ENCODE peak calls at places on chromosomes 13 and 19, in eight cellular contexts. G, D, R, Y, I, L, K and Z are unnamed samples.

GRCh38 chr13:79457948-79458347 is 23.0 kb upstream of the NDFIP2 start:
- DNase-seq in K (no peak), R (no peak), G (peak), D (no peak), I (no peak), Y (peak), L (peak), Z (peak)

GRCh38 chr13:59346861-59347470 is 816.8 kb downstream of the DIAPH3 start:
- DNase-seq in G (no peak), L (no peak), D (no peak), Y (no peak), I (no peak), K (no peak), R (no peak), Z (no peak)

GRCh38 chr19:55169136-55169535 is 2.7 kb upstream of the DNAAF3 start:
- DNase-seq in D (no peak), R (no peak), Y (no peak), I (no peak), L (no peak), G (no peak), K (no peak), Z (no peak)

GRCh38 chr19:10105241-10106099 is 692 bp upstream of the PPAN start:
- DNase-seq in G (no peak), K (no peak), Y (no peak), L (no peak), R (no peak), I (no peak), D (no peak), Z (no peak)

GRCh38 chr13:95874286-95874685 is 178.9 kb downstream of the UGGT2 start:
- DNase-seq in Y (no peak), K (no peak), L (no peak), G (no peak), I (no peak), R (no peak), D (no peak), Z (peak)

GRCh38 chr13:110907951-110908898 is 6.6 kb downstream of the ANKRD10 start:
- DNase-seq in I (no peak), D (no peak), L (peak), G (no peak), K (no peak), Y (peak), R (no peak), Z (peak)

GRCh38 chr19:12800873-12801465 is 631 bp downstream of the PRDX2 start:
- DNase-seq in I (no peak), Y (peak), K (no peak), R (no peak), G (no peak), D (peak), L (no peak), Z (no peak)

GRCh38 chr13:49840266-49840665 is 47.8 kb upstream of the KPNA3 start:
- DNase-seq in G (no peak), L (no peak), Y (no peak), R (no peak), K (no peak), I (no peak), D (no peak), Z (no peak)

GRCh38 chr19:46979103-46979769 is 40.4 kb upstream of the NPAS1 start:
- DNase-seq in L (no peak), R (no peak), D (peak), Y (no peak), I (no peak), G (no peak), K (no peak), Z (peak)

GRCh38 chr13:30551194-30551593 is 66.5 kb upstream of the USPL1 start:
- DNase-seq in D (no peak), I (no peak), G (no peak), K (peak), L (peak), Y (peak), R (no peak), Z (peak)

GRCh38 chr13:100394005-100394695 is 194.4 kb downstream of the GGACT start:
- DNase-seq in Y (no peak), K (peak), G (peak), L (peak), I (no peak), R (no peak), D (no peak), Z (no peak)

GRCh38 chr13:98658131-98658530 is 81.2 kb upstream of the STK24 start:
- DNase-seq in L (no peak), D (peak), G (no peak), Y (no peak), I (no peak), K (no peak), R (no peak), Z (peak)

GRCh38 chr19:56751078-56751489 is 79.5 kb upstream of the ZNF835 start:
- DNase-seq in R (peak), I (no peak), L (no peak), Y (no peak), K (no peak), G (no peak), D (no peak), Z (no peak)

GRCh38 chr19:29477831-29478577 is 47.8 kb upstream of the VSTM2B start:
- DNase-seq in R (no peak), G (no peak), K (no peak), L (no peak), I (no peak), Y (no peak), D (no peak), Z (no peak)

GRCh38 chr13:40595693-40596092 is 70.7 kb downstream of the FOXO1 start:
- DNase-seq in G (no peak), L (no peak), D (no peak), K (peak), I (no peak), R (no peak), Y (peak), Z (peak)

GRCh38 chr19:17268754-17269153 is 1.5 kb downstream of the BABAM1 start:
- DNase-seq in D (no peak), Y (no peak), K (no peak), G (no peak), I (no peak), L (no peak), R (no peak), Z (no peak)

GRCh38 chr19:38190793-38191192 is 33.2 kb downstream of the DPF1 start:
- DNase-seq in D (no peak), Y (no peak), R (no peak), I (no peak), G (no peak), L (no peak), K (no peak), Z (no peak)

GRCh38 chr13:73274147-73274546 is 215.3 kb downstream of the KLF5 start:
- DNase-seq in D (no peak), L (no peak), Y (no peak), K (peak), I (no peak), R (no peak), G (no peak), Z (no peak)

GRCh38 chr13:81957121-81957520 is 1616.2 kb upstream of the SPRY2 start:
- DNase-seq in D (no peak), I (no peak), K (no peak), G (no peak), Y (no peak), L (no peak), R (no peak), Z (peak)

GRCh38 chr13:51728972-51729371 is 75.0 kb downstream of the DHRS12 start:
- DNase-seq in I (no peak), K (peak), Y (peak), G (peak), R (no peak), D (no peak), L (peak), Z (peak)

GRCh38 chr19:10884273-10884672 is 12.9 kb downstream of the CARM1 start:
- DNase-seq in R (peak), G (no peak), D (no peak), Y (peak), K (no peak), L (no peak), I (no peak), Z (peak)

GRCh38 chr19:4120531-4120930 is 3.4 kb downstream of the MAP2K2 start:
- DNase-seq in I (no peak), Y (peak), R (no peak), K (no peak), D (no peak), L (no peak), G (no peak), Z (no peak)

GRCh38 chr13:106734185-106734584 is 166.2 kb upstream of the ARGLU1 start:
- DNase-seq in D (no peak), K (no peak), I (no peak), Y (no peak), R (no peak), L (no peak), G (no peak), Z (no peak)

GRCh38 chr13:102277286-102277685 is 124.6 kb downstream of the FGF14 start:
- DNase-seq in L (no peak), I (no peak), D (peak), R (peak), Y (no peak), K (no peak), G (no peak), Z (no peak)

GRCh38 chr19:17264641-17264979 is at the start of gene USHBP1:
- DNase-seq in I (no peak), G (no peak), L (no peak), Y (no peak), R (no peak), D (peak), K (no peak), Z (no peak)

GRCh38 chr13:73092831-73093230 is 34.0 kb downstream of the KLF5 start:
- DNase-seq in K (no peak), G (peak), D (no peak), Y (no peak), R (no peak), I (no peak), L (no peak), Z (no peak)

GRCh38 chr13:33285420-33286124 is at the start of gene STARD13:
- DNase-seq in K (peak), Y (peak), I (peak), R (peak), D (peak), L (peak), G (peak), Z (peak)

GRCh38 chr19:5183616-5184015 is 157.0 kb downstream of the PTPRS start:
- DNase-seq in Y (no peak), G (no peak), I (no peak), D (no peak), R (no peak), L (peak), K (no peak), Z (peak)

GRCh38 chr13:97141564-97142005 is 80.5 kb upstream of the MBNL2 start:
- DNase-seq in Y (peak), K (peak), G (peak), R (peak), I (no peak), L (peak), D (peak), Z (peak)

GRCh38 chr13:44243198-44243852 is 130.3 kb upstream of the SERP2 start:
- DNase-seq in Y (peak), K (no peak), D (peak), I (peak), G (no peak), R (no peak), L (peak), Z (peak)

GRCh38 chr19:391199-391557 is 17.8 kb downstream of the C2CD4C start:
- DNase-seq in D (no peak), G (no peak), K (no peak), I (no peak), Y (no peak), R (no peak), L (no peak), Z (no peak)

GRCh38 chr19:35554076-35554475 is 8.7 kb downstream of the TMEM147 start:
- DNase-seq in Y (peak), I (no peak), L (no peak), R (no peak), G (no peak), D (no peak), K (no peak), Z (no peak)

GRCh38 chr13:24982333-24982999 is 113.5 kb upstream of the PABPC3 start:
- DNase-seq in D (peak), Y (no peak), I (no peak), R (no peak), K (no peak), G (no peak), L (no peak), Z (no peak)
- TF ChIP-seq CTCF in D (no peak), Y (no peak), I (no peak), R (no peak), K (no peak), G (no peak), L (no peak), Z (no peak)

GRCh38 chr13:35210234-35210633 is 266.3 kb downstream of the MAB21L1 start:
- DNase-seq in R (no peak), Y (peak), G (no peak), K (no peak), L (peak), D (no peak), I (no peak), Z (peak)
- TF ChIP-seq CTCF in R (no peak), Y (peak), G (no peak), K (no peak), L (no peak), D (no peak), I (no peak), Z (peak)

DNA sequence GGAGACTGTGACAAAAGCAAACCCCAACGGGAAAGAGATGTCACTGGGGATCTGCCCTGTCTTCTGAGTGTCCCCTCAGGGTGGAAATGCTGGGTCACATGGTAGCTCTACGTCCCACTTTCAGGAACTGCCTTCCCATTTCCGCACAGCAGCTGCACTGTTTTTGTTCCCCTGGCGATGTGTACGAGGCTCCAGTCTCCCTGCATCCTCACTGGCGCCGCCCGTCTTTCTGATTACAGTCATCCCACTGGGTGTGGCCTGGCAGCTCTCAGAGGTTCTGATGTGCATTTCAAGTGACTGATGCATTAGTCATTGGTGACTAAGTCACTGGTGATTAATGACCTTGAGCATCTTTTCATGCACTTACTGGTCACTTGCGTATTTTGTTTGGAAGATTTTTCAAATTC is 21.2 kb downstream of the PCID2 start:
- DNase-seq in G (peak), K (peak), L (peak), D (peak), I (no peak), R (peak), Y (peak), Z (peak)
- TF ChIP-seq CTCF in G (no peak), K (no peak), L (no peak), D (peak), I (no peak), R (no peak), Y (peak), Z (peak)

GRCh38 chr13:66489586-66489985 is 740.5 kb downstream of the PCDH9 start:
- DNase-seq in K (no peak), G (no peak), I (no peak), D (no peak), R (no peak), Y (no peak), L (no peak), Z (no peak)

GRCh38 chr13:66489172-66489571 is 741.0 kb downstream of the PCDH9 start:
- DNase-seq in K (no peak), Y (no peak), R (no peak), G (no peak), I (no peak), L (no peak), D (no peak), Z (no peak)

GRCh38 chr13:66477816-66478215 is 752.3 kb downstream of the PCDH9 start:
- DNase-seq in L (no peak), D (no peak), G (no peak), Y (no peak), I (no peak), K (no peak), R (no peak), Z (no peak)

GRCh38 chr13:66483712-66484111 is 746.4 kb downstream of the PCDH9 start:
- DNase-seq in Y (no peak), I (no peak), R (no peak), D (no peak), G (no peak), K (no peak), L (no peak), Z (no peak)
- TF ChIP-seq CTCF in Y (no peak), I (no peak), R (no peak), D (no peak), G (no peak), K (no peak), L (no peak), Z (no peak)